ENCODE peak calls at places on chromosomes 6 and 20, in four cellular contexts. H is neuronal stem cell; K is fibroblast of lung; F is CD8-positive, alpha-beta memory T cell. G is an unnamed sample.
A peak's percentile ranks its signal among the peaks of the same experiment; 100 is the strongest.

GRCh38 chr6:163338671-163339405 is 75.7 kb upstream of the QKI start:
- DNase-seq in H (no peak), F (no peak), K (peak; percentile 94), G (peak; percentile 69)

GRCh38 chr6:9139762-9140161 is 704.4 kb upstream of the SLC35B3 start:
- DNase-seq in K (peak; percentile 60), H (no peak), F (no peak), G (no peak)

GRCh38 chr20:62236997-62237771 is 1.1 kb upstream of the OSBPL2 start:
- DNase-seq in K (no peak), H (no peak), F (no peak), G (no peak)

GRCh38 chr6:133526436-133526835 is 285.3 kb downstream of the EYA4 start:
- DNase-seq in F (no peak), K (no peak), H (no peak), G (no peak)

GRCh38 chr6:156883497-156884252 is 106.5 kb downstream of the ARID1B start:
- DNase-seq in K (no peak), F (peak; percentile 4), H (no peak), G (peak; percentile 66)

GRCh38 chr6:135243871-135244796 is 63.0 kb downstream of the MYB start:
- DNase-seq in K (peak; percentile 6), H (no peak), F (no peak), G (no peak)

GRCh38 chr6:25363429-25363828 is 84.3 kb downstream of the CARMIL1 start:
- DNase-seq in H (no peak), K (no peak), F (no peak), G (no peak)

GRCh38 chr6:44731485-44732095 is 344.1 kb downstream of the CDC5L start:
- DNase-seq in F (no peak), K (peak; percentile 32), H (no peak), G (no peak)

GRCh38 chr6:148407372-148407771 is 64.7 kb downstream of the SASH1 start:
- DNase-seq in K (peak; percentile 97), H (no peak), F (no peak), G (no peak)

GRCh38 chr20:276620-277495 is 13.7 kb downstream of the C20orf96 start:
- DNase-seq in H (no peak), K (no peak), F (no peak), G (no peak)

GRCh38 chr20:9940329-9940728 is 94.5 kb upstream of the ANKEF1 start:
- DNase-seq in F (no peak), K (no peak), H (no peak), G (no peak)

GRCh38 chr6:158290659-158291058 is 21.6 kb upstream of the TULP4 start:
- DNase-seq in F (peak; percentile 60), H (no peak), K (no peak), G (no peak)

GRCh38 chr20:22720206-22720605 is 135.8 kb upstream of the FOXA2 start:
- DNase-seq in H (no peak), K (no peak), F (no peak), G (no peak)

GRCh38 chr20:32199006-32199405 is 8.5 kb downstream of the PLAGL2 start:
- DNase-seq in F (no peak), K (no peak), H (no peak), G (no peak)

GRCh38 chr20:61562897-61563504 is 310.9 kb downstream of the CDH4 start:
- DNase-seq in F (no peak), H (no peak), K (no peak), G (no peak)

GRCh38 chr6:106475280-106475679 is 114.8 kb downstream of the CRYBG1 start:
- DNase-seq in K (peak; percentile 63), H (no peak), F (no peak), G (no peak)

GRCh38 chr6:159221486-159222170 is 52.4 kb downstream of the FNDC1 start:
- DNase-seq in K (peak; percentile 51), H (no peak), F (no peak), G (no peak)

DNA sequence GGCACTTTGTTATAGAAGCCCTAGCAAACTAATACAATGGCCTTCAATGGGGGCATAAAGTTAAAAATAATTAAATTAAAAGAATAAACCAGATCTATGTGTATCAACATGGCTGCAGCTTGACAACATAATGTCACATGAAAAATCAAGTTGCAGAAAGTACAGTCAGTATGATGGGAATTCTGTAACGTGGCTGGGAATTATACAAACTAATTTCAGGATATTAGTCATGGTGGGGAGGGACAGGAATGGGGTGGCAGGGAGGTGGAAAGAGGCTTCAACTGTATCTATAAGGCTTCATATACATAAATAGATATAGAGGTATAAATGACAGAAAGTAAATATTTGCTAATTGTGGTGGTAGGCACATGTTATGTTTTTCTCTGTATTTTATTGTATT is 107.1 kb downstream of the UNC5CL start:
- DNase-seq in K (peak; percentile 58), F (no peak), H (no peak), G (no peak)
- H3K27ac ChIP-seq in K (no peak overlapping the region), F (no peak overlapping the region), H (no peak overlapping the region), G (no peak overlapping the region)

GRCh38 chr20:2465100-2465499 is 5.5 kb downstream of the SNRPB start:
- DNase-seq in K (no peak), H (no peak), F (no peak), G (no peak)
- H3K27ac ChIP-seq in K (no peak overlapping the region), H (no peak overlapping the region), F (no peak overlapping the region), G (no peak overlapping the region)

GRCh38 chr6:13413466-13413862 is 73.9 kb downstream of the GFOD1 start:
- DNase-seq in K (peak; percentile 86), H (no peak), F (no peak), G (no peak)
- H3K27ac ChIP-seq in K (no peak overlapping the region), H (no peak overlapping the region), F (no peak overlapping the region), G (peak overlapping the region; percentile 27)

GRCh38 chr20:57417830-57418780 is 26.9 kb downstream of the RBM38 start:
- DNase-seq in F (no peak), H (no peak), K (no peak), G (no peak)

GRCh38 chr20:57414867-57415592 is 23.8 kb downstream of the RBM38 start:
- DNase-seq in F (no peak), H (no peak), K (no peak), G (no peak)

GRCh38 chr20:57417051-57417689 is 26.0 kb downstream of the RBM38 start:
- DNase-seq in F (no peak), H (no peak), K (no peak), G (no peak)

GRCh38 chr20:57415791-57416190 is 24.6 kb downstream of the RBM38 start:
- DNase-seq in K (no peak), H (no peak), F (no peak), G (no peak)

GRCh38 chr20:57416296-57417022 is 25.3 kb downstream of the RBM38 start:
- DNase-seq in F (no peak), H (no peak), K (no peak), G (no peak)
- H3K27ac ChIP-seq in F (no peak overlapping the region), H (no peak overlapping the region), K (no peak overlapping the region), G (no peak overlapping the region)

DNA sequence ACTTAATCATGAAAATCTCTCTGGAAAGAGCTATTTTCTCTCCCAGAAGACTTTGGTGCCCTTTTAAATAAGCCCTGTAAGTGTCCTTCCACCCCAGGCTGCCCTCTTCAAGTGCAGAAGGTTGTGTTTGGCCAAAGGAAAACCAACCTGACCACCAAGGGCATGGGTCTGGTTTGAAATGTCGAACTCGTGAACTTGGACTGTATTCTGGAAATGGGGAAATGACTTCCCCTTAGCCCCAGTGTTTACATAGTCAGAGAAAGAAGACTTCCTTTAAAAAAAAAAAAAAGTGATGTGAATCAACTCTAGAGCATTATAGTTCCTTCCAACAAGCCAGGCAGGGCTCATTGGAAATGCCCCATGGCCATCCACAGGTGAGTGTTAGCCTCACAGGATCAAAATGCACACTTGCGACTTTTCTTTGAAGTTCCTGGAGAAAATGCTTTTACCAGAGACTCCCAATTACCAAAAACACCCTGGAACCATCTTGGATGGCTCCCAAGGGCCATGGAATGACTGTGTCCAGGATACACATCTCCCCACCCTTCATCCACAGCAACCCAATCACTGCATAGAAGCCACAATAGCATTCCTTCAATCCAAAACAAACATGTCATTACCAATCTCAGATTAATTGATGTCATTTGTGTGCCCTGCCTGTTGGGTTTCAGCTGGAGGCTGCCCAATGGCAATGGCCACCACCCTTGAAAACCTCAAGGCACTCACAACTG is 133.8 kb downstream of the CLIC5 start:
- DNase-seq in H (no peak), K (peak; percentile 5), F (no peak), G (no peak)
- H3K27ac ChIP-seq in H (no peak overlapping the region), K (no peak overlapping the region), F (no peak overlapping the region), G (no peak overlapping the region)

DNA sequence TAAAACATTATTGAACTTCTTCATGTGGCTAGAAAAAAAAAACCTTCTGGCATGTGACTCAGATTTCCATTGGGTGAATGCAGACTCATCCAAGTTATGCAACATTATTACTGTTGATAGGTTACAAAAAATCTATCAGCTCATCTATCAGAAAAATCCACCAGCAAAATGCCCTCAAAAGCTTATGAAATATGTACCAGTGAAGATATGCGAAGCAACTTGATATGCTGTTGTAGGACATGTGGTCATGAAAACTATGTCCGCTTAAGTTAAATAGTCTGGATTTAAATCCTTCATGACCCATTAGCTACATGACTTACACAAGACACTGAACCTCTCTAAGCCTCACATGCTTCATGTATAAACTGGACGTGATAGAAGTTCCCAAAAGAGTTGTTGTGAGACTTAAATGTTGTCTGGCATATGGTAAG is 12.4 kb upstream of the BFSP1 start:
- DNase-seq in H (no peak), K (peak; percentile 73), F (no peak), G (no peak)
- H3K27ac ChIP-seq in H (no peak overlapping the region), K (peak overlapping the region; percentile 88), F (no peak overlapping the region), G (peak overlapping the region; percentile 19)

GRCh38 chr6:14804444-14805210 is 441.2 kb upstream of the JARID2 start:
- DNase-seq in F (no peak), K (peak; percentile 93), H (no peak), G (peak; percentile 36)
- H3K27ac ChIP-seq in F (no peak overlapping the region), K (no peak overlapping the region), H (no peak overlapping the region), G (no peak overlapping the region)

GRCh38 chr6:132115714-132116366 is 164.7 kb upstream of the CCN2 start:
- DNase-seq in H (no peak), F (no peak), K (no peak), G (no peak)
- H3K27ac ChIP-seq in H (no peak overlapping the region), F (no peak overlapping the region), K (no peak overlapping the region), G (no peak overlapping the region)

GRCh38 chr6:5006182-5006581 is 2.3 kb upstream of the RPP40 start:
- DNase-seq in K (no peak), F (no peak), H (no peak), G (no peak)

GRCh38 chr6:5003604-5004372 is at the start of gene RPP40:
- DNase-seq in K (peak; percentile 95), H (peak; percentile 96), F (peak; percentile 98), G (peak; percentile 97)

GRCh38 chr6:5007531-5007930 is 3.7 kb upstream of the RPP40 start:
- DNase-seq in F (no peak), H (no peak), K (no peak), G (no peak)

GRCh38 chr6:4999586-4999985 is 4.3 kb downstream of the RPP40 start:
- DNase-seq in F (no peak), K (no peak), H (no peak), G (no peak)

DNA sequence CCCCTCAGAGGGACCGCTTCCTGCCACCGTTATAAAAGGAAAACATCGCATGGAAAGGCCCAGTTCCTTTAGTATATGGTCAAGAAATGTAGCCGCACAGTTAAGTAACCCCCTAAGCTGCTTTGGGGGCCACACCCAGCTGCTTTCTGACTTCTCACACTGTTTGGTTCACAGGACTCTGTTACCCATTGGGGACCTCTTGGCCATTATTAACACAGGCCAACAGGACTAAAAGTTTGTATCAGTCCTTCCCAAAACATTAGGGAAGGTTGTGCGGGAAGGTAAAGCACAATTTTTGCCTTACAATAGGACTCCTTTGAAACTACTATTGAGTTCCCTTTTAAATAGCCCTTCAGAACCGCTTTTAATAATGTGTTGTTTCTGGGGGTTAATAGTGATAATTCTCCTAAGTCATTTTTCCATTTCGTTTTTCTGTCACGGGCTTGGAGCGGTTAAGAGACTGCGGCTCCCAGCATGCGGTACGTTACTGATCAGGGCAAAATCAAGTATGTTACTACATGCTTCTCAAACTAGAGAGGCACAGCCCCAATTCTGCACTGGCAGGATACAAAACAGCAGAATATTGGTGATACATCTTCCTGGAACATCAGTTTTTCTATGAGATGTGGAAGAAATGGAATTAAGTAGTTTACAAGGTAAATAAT is 668 bp upstream of the RPP40 start:
- DNase-seq in H (no peak), K (no peak), F (no peak), G (no peak)
- H3K27ac ChIP-seq in H (no peak overlapping the region), K (peak overlapping the region; percentile 75), F (peak overlapping the region; percentile 82), G (peak overlapping the region; percentile 89)